ENCODE peak calls at places on chromosomes 2 and 18, in six cellular contexts. N is small intestine, S is A549, O is mesendoderm, K is left lung, E is GM12878. R is an unnamed sample.

GRCh38 chr2:34368304-34368703 is 769.2 kb upstream of the FAM98A start:
- DNase-seq in N (no peak), S (no peak), O (peak; percentile 26), K (no peak), E (no peak), R (no peak)

GRCh38 chr2:99032786-99033185 is 96.8 kb upstream of the CRACDL start:
- DNase-seq in N (no peak), S (no peak), O (peak; percentile 1), K (no peak), E (no peak), R (no peak)

GRCh38 chr18:25420091-25420490 is 68.1 kb upstream of the ZNF521 start:
- DNase-seq in N (no peak), S (no peak), O (no peak), K (no peak), E (no peak), R (no peak)

GRCh38 chr2:100135415-100135814 is 7.0 kb downstream of the AFF3 start:
- DNase-seq in N (no peak), S (no peak), O (no peak), K (no peak), E (no peak), R (no peak)

GRCh38 chr2:46268986-46269385 is 28.2 kb upstream of the EPAS1 start:
- DNase-seq in N (no peak), S (no peak), O (no peak), K (no peak), E (no peak), R (no peak)

GRCh38 chr2:55063226-55063625 is 13.0 kb upstream of the RTN4 start:
- DNase-seq in N (no peak), S (no peak), O (no peak), K (no peak), E (no peak), R (no peak)

GRCh38 chr2:222651721-222652420 is 4.0 kb downstream of the FARSB start:
- DNase-seq in N (no peak), S (no peak), O (no peak), K (no peak), E (no peak), R (no peak)

GRCh38 chr2:95760839-95761525 is 169.2 kb downstream of the TRIM43 start:
- DNase-seq in N (no peak), S (peak; percentile 12), O (no peak), K (no peak), E (no peak), R (no peak)

GRCh38 chr2:5093518-5093917 is 598.7 kb upstream of the SOX11 start:
- DNase-seq in N (no peak), S (no peak), O (no peak), K (no peak), E (no peak), R (no peak)

GRCh38 chr18:79507546-79508480 is 112.1 kb downstream of the NFATC1 start:
- DNase-seq in N (no peak), S (no peak), O (no peak), K (peak; percentile 89), E (no peak), R (peak; percentile 87)

GRCh38 chr18:3162181-3162580 is 57.6 kb downstream of the MYOM1 start:
- DNase-seq in N (peak; percentile 92), S (no peak), O (no peak), K (no peak), E (no peak), R (no peak)

GRCh38 chr2:19851116-19851515 is 50.7 kb downstream of the TTC32 start:
- DNase-seq in N (no peak), S (peak; percentile 33), O (peak; percentile 51), K (no peak), E (no peak), R (no peak)

GRCh38 chr2:107107351-107107750 is 221.4 kb upstream of the ST6GAL2 start:
- DNase-seq in N (no peak), S (no peak), O (no peak), K (no peak), E (no peak), R (no peak)

GRCh38 chr2:68472796-68473414 is 5.5 kb downstream of the APLF start:
- DNase-seq in N (no peak), S (no peak), O (no peak), K (no peak), E (no peak), R (no peak)

GRCh38 chr2:38750793-38751042 is 443 bp downstream of the SRSF7 start:
- DNase-seq in N (peak; percentile 58), S (no peak), O (no peak), K (peak; percentile 89), E (no peak), R (peak; percentile 68)

GRCh38 chr2:133293544-133294270 is 274.6 kb downstream of the NCKAP5 start:
- DNase-seq in N (no peak), S (no peak), O (no peak), K (no peak), E (no peak), R (no peak)

GRCh38 chr2:72824224-72824842 is 1.5 kb downstream of the EXOC6B start:
- DNase-seq in N (peak; percentile 71), S (no peak), O (no peak), K (no peak), E (no peak), R (no peak)

GRCh38 chr2:165634855-165635254 is 159.2 kb downstream of the GALNT3 start:
- DNase-seq in N (peak; percentile 22), S (no peak), O (peak; percentile 75), K (no peak), E (no peak), R (peak; percentile 38)

GRCh38 chr2:70767699-70768584 is at the start of gene ADD2:
- DNase-seq in N (no peak), S (peak; percentile 81), O (peak; percentile 91), K (peak; percentile 70), E (no peak), R (peak; percentile 19)

GRCh38 chr2:16010011-16010410 is 69.7 kb downstream of the MYCN start:
- DNase-seq in N (no peak), S (no peak), O (no peak), K (no peak), E (no peak), R (no peak)

GRCh38 chr2:217729426-217730058 is 273.3 kb downstream of the TNS1 start:
- DNase-seq in N (no peak), S (no peak), O (no peak), K (no peak), E (no peak), R (peak; percentile 56)

GRCh38 chr2:5365871-5366461 is 326.2 kb upstream of the SOX11 start:
- DNase-seq in N (peak; percentile 7), S (peak; percentile 58), O (peak; percentile 84), K (peak; percentile 89), E (no peak), R (peak; percentile 45)

GRCh38 chr18:6015364-6015763 is 120.0 kb upstream of the TMEM200C start:
- DNase-seq in N (no peak), S (no peak), O (no peak), K (no peak), E (no peak), R (no peak)

GRCh38 chr2:48483916-48484315 is 46.0 kb upstream of the STON1 start:
- DNase-seq in N (no peak), S (no peak), O (no peak), K (no peak), E (no peak), R (no peak)

GRCh38 chr2:47782557-47783490 is at the start of gene MSH6:
- DNase-seq in N (peak; percentile 90), S (peak; percentile 93), O (peak; percentile 96), K (peak; percentile 97), E (peak; percentile 39), R (peak; percentile 86)

DNA sequence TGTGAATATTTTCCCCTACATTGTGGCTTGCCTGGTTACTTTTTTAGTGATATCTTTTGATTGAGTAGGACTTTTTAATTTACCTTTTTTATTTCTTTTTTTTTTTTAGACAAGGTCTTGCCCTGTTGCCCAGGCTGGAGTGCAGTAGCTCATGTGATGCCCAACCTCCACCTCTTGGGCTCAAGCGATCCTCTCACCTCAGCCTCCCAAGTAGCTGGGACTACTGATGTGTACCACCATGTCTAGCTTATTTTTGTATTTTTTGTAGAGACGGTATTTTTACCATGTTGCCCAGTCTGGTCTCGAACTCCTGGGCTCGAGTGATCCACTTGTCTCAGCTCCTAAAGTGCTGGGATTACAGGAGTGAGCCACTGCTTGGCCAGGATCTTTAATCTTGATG is 25.3 kb downstream of the EML4 start:
- DNase-seq in N (no peak), S (no peak), O (no peak), K (no peak), E (no peak), R (no peak)
- H3K4me1 ChIP-seq in N (peaks cover 6% of the 10 kb centered on the region), S (peaks cover 72% of the 10 kb centered on the region), O (peaks cover 4% of the 10 kb centered on the region), K (peaks cover 61% of the 10 kb centered on the region), E (peaks cover 19% of the 10 kb centered on the region), R (peaks cover 7% of the 10 kb centered on the region)

GRCh38 chr2:219526320-219527075 is 12.2 kb downstream of the ASIC4 start:
- DNase-seq in N (no peak), S (no peak), O (no peak), K (peak; percentile 55), E (no peak), R (no peak)

GRCh38 chr2:219524817-219525216 is 10.5 kb downstream of the ASIC4 start:
- DNase-seq in N (no peak), S (no peak), O (no peak), K (no peak), E (no peak), R (no peak)

GRCh38 chr2:219527076-219527394 is 12.8 kb downstream of the ASIC4 start:
- DNase-seq in N (no peak), S (no peak), O (no peak), K (peak; percentile 71), E (no peak), R (no peak)

GRCh38 chr2:219527472-219527871 is 13.2 kb downstream of the ASIC4 start:
- DNase-seq in N (no peak), S (no peak), O (no peak), K (no peak), E (no peak), R (no peak)

DNA sequence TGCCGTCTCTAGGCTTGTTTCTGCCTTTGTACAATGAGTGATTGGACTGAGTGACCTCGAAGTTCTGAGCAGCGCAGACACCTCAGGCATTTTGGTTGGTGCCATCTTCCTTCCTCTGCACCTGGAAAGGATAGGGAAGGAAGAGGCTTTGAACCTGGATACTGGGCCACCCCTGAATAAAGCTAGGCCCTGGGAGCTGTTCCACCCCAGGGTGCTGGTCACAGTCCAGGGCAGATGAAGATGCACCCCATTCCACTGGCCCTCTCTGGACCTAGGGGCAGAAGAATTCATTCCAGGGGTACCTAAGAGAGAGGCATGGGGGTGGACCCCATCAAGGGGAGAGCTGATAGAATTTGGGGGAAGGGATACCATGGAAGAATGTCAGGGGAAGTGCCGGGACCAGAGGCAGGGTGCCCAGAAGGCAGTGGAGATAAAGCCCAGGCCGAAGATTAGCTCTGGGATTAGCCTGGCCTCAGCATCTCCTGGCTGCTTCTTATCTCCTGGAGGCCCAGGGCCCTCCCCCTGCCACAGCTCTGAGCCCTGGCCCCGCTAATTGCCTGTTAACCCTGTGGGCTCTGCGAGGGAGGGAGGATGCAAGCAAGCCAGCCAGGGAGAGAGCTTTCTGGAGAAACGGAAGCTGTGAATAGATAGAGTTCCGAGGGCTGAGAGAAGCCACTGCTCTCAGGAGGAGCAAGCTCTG is 11.4 kb downstream of the ASIC4 start:
- DNase-seq in N (no peak), S (no peak), O (peak; percentile 95), K (no peak), E (no peak), R (no peak)
- H3K4me1 ChIP-seq in N (no peaks in the 10 kb centered on the region), S (peaks cover 21% of the 10 kb centered on the region), O (peaks cover 11% of the 10 kb centered on the region), K (peaks cover 12% of the 10 kb centered on the region), E (no peaks in the 10 kb centered on the region), R (peaks cover 38% of the 10 kb centered on the region)

GRCh38 chr2:230719340-230719739 is 6.7 kb downstream of the CAB39 start:
- DNase-seq in N (no peak), S (no peak), O (no peak), K (no peak), E (no peak), R (no peak)
- H3K4me1 ChIP-seq in N (peaks cover 9% of the 10 kb centered on the region), S (peaks cover 10% of the 10 kb centered on the region), O (peaks cover 8% of the 10 kb centered on the region), K (peaks cover 96% of the 10 kb centered on the region), E (peaks cover 40% of the 10 kb centered on the region), R (peaks cover 56% of the 10 kb centered on the region)

GRCh38 chr2:121480826-121481225 is 49.9 kb upstream of the RNU4ATAC start:
- DNase-seq in N (no peak), S (no peak), O (no peak), K (no peak), E (no peak), R (peak; percentile 12)
- H3K4me1 ChIP-seq in N (no peaks in the 10 kb centered on the region), S (peaks cover 23% of the 10 kb centered on the region), O (peaks cover 7% of the 10 kb centered on the region), K (peaks cover 16% of the 10 kb centered on the region), E (no peaks in the 10 kb centered on the region), R (peaks cover 54% of the 10 kb centered on the region)

R was measured in heart right ventricle.